ENCODE peak calls at places on chromosomes 2 and 18, in nine cellular contexts. Z is astrocyte, J is astrocyte of the hippocampus, P is NCI-H146, G is upper lobe of right lung, Q is T-helper 2 cell, B is choroid plexus epithelial cell, R is fibroblast of pulmonary artery, U is SW480. L is an unnamed sample.

GRCh38 chr2:150876201-150877085 is 385.2 kb downstream of the RBM43 start:
- DNase-seq in Z (peak), J (no peak), P (no peak), G (no peak), Q (no peak), B (peak), R (peak), U (no peak), L (peak)

GRCh38 chr2:44100351-44100750 is 68.3 kb upstream of the PPM1B start:
- DNase-seq in Z (peak), J (peak), P (peak), G (no peak), Q (no peak), B (peak), R (peak), U (peak), L (peak)

GRCh38 chr2:199975297-199975895 is 20.0 kb downstream of the MAIP1 start:
- DNase-seq in Z (no peak), J (no peak), P (no peak), G (no peak), Q (no peak), B (peak), R (peak), U (peak), L (peak)

GRCh38 chr2:123791716-123792115 is 233.4 kb upstream of the CNTNAP5 start:
- DNase-seq in Z (no peak), J (no peak), P (no peak), G (no peak), Q (no peak), B (no peak), R (no peak), U (no peak), L (no peak)

GRCh38 chr2:146634256-146635068 is 1210.4 kb upstream of the ACVR2A start:
- DNase-seq in Z (peak), J (peak), P (no peak), G (no peak), Q (no peak), B (peak), R (peak), U (no peak), L (peak)

GRCh38 chr2:66839551-66840320 is 404.8 kb downstream of the MEIS1 start:
- DNase-seq in Z (peak), J (peak), P (no peak), G (no peak), Q (no peak), B (peak), R (peak), U (no peak), L (peak)

GRCh38 chr2:241842620-241843211 is 16.0 kb downstream of the PDCD1 start:
- DNase-seq in Z (no peak), J (no peak), P (no peak), G (peak), Q (no peak), B (no peak), R (no peak), U (no peak), L (no peak)

GRCh38 chr2:216064014-216064630 is 17.5 kb downstream of the PECR start:
- DNase-seq in Z (peak), J (peak), P (no peak), G (no peak), Q (no peak), B (peak), R (peak), U (no peak), L (peak)

GRCh38 chr18:26902296-26902695 is 36.8 kb upstream of the AQP4 start:
- DNase-seq in Z (no peak), J (no peak), P (no peak), G (no peak), Q (no peak), B (no peak), R (no peak), U (no peak), L (no peak)

GRCh38 chr2:204472375-204472774 is 72.9 kb upstream of the PARD3B start:
- DNase-seq in Z (peak), J (peak), P (no peak), G (no peak), Q (no peak), B (no peak), R (no peak), U (no peak), L (peak)

GRCh38 chr18:26865557-26865956 is at the start of gene AQP4:
- DNase-seq in Z (no peak), J (peak), P (peak), G (peak), Q (no peak), B (no peak), R (no peak), U (no peak), L (peak)

GRCh38 chr2:41112228-41112627 is 660.3 kb upstream of the SLC8A1 start:
- DNase-seq in Z (no peak), J (no peak), P (no peak), G (no peak), Q (no peak), B (no peak), R (no peak), U (no peak), L (no peak)

GRCh38 chr18:79829136-79829854 is 31.6 kb downstream of the KCNG2 start:
- DNase-seq in Z (no peak), J (no peak), P (no peak), G (no peak), Q (no peak), B (no peak), R (no peak), U (no peak), L (no peak)

GRCh38 chr2:69804416-69804815 is 25.0 kb upstream of the GMCL1 start:
- DNase-seq in Z (no peak), J (no peak), P (no peak), G (no peak), Q (no peak), B (no peak), R (no peak), U (no peak), L (no peak)

GRCh38 chr18:67665266-67665665 is 148.7 kb upstream of the DSEL start:
- DNase-seq in Z (peak), J (peak), P (no peak), G (no peak), Q (no peak), B (peak), R (peak), U (no peak), L (peak)

GRCh38 chr2:83961512-83961911 is 497.6 kb downstream of the SUCLG1 start:
- DNase-seq in Z (no peak), J (no peak), P (no peak), G (no peak), Q (no peak), B (no peak), R (no peak), U (no peak), L (no peak)

GRCh38 chr2:240197439-240198139 is 57.1 kb upstream of the OTOS start:
- DNase-seq in Z (no peak), J (no peak), P (no peak), G (peak), Q (no peak), B (no peak), R (no peak), U (no peak), L (no peak)

GRCh38 chr18:49021433-49022129 is 70.8 kb upstream of the SMAD7 start:
- DNase-seq in Z (no peak), J (peak), P (peak), G (peak), Q (no peak), B (peak), R (peak), U (peak), L (peak)

GRCh38 chr2:225041210-225041870 is 928 bp downstream of the DOCK10 start:
- DNase-seq in Z (peak), J (peak), P (no peak), G (peak), Q (peak), B (peak), R (peak), U (no peak), L (peak)

GRCh38 chr2:168457177-168457905 is 1.3 kb downstream of the CERS6 start:
- DNase-seq in Z (no peak), J (peak), P (no peak), G (no peak), Q (no peak), B (no peak), R (no peak), U (no peak), L (no peak)

GRCh38 chr2:11998626-11999378 is 252.4 kb downstream of the LPIN1 start:
- DNase-seq in Z (peak), J (no peak), P (no peak), G (no peak), Q (no peak), B (no peak), R (peak), U (no peak), L (peak)

GRCh38 chr18:48408727-48409590 is at the start of gene ZBTB7C:
- DNase-seq in Z (no peak), J (peak), P (peak), G (peak), Q (no peak), B (peak), R (no peak), U (peak), L (peak)

GRCh38 chr18:41906528-41907256 is 48.3 kb upstream of the PIK3C3 start:
- DNase-seq in Z (peak), J (peak), P (peak), G (no peak), Q (no peak), B (peak), R (peak), U (peak), L (peak)

GRCh38 chr2:564471-565181 is 112.6 kb downstream of the TMEM18 start:
- DNase-seq in Z (no peak), J (no peak), P (no peak), G (no peak), Q (no peak), B (no peak), R (no peak), U (no peak), L (no peak)

GRCh38 chr18:23071285-23071684 is 64.0 kb upstream of the CABLES1 start:
- DNase-seq in Z (peak), J (peak), P (no peak), G (peak), Q (peak), B (peak), R (peak), U (peak), L (no peak)

GRCh38 chr2:234378440-234378839 is 118.4 kb downstream of the ARL4C start:
- DNase-seq in Z (peak), J (no peak), P (no peak), G (no peak), Q (no peak), B (peak), R (peak), U (no peak), L (peak)

GRCh38 chr2:70460333-70460732 is 93.3 kb downstream of the TGFA start:
- DNase-seq in Z (no peak), J (no peak), P (no peak), G (no peak), Q (no peak), B (no peak), R (no peak), U (peak), L (no peak)

GRCh38 chr2:172172513-172173217 is 70.0 kb upstream of the DLX2 start:
- DNase-seq in Z (peak), J (peak), P (peak), G (peak), Q (peak), B (peak), R (peak), U (peak), L (peak)

GRCh38 chr2:135451966-135452365 is 79.1 kb downstream of the ZRANB3 start:
- DNase-seq in Z (no peak), J (no peak), P (no peak), G (no peak), Q (no peak), B (no peak), R (no peak), U (no peak), L (no peak)

L was measured in fibroblast of lung.